ENCODE peak calls at places on chromosome 5, in six cellular contexts. O is GM13977; S is ACHN; K is germinal center; I is stimulated activated CD4-positive, alpha-beta T cell treated with anti-CD3 and anti-CD28 coated beads, Interleukin-12 subunit alpha, Interleukin-12 subunit beta, amount 100 ng/mL, for 24 hours; F is cortex of kidney. V is an unnamed sample.

GRCh38 chr5:71483355-71483754 is 27.9 kb downstream of the BDP1 start:
- DNase-seq in O (no peak), S (peak), K (no peak), I (no peak), F (no peak), V (no peak)

GRCh38 chr5:37776826-37777225 is 63.0 kb downstream of the GDNF start:
- DNase-seq in O (no peak), S (no peak), K (no peak), I (no peak), F (no peak), V (no peak)

GRCh38 chr5:2135833-2136232 is 253.1 kb upstream of the IRX4 start:
- DNase-seq in O (no peak), S (no peak), K (no peak), I (no peak), F (no peak), V (no peak)

GRCh38 chr5:148425808-148426207 is 42.0 kb downstream of the FBXO38 start:
- DNase-seq in O (no peak), S (no peak), K (no peak), I (no peak), F (no peak), V (no peak)

GRCh38 chr5:89313044-89313443 is 430.1 kb upstream of the MEF2C start:
- DNase-seq in O (no peak), S (peak), K (no peak), I (no peak), F (no peak), V (no peak)

GRCh38 chr5:143101134-143101533 is 302.4 kb downstream of the NR3C1 start:
- DNase-seq in O (peak), S (no peak), K (no peak), I (no peak), F (no peak), V (no peak)

GRCh38 chr5:179154991-179155955 is 95.1 kb downstream of the ZNF354C start:
- DNase-seq in O (no peak), S (no peak), K (no peak), I (no peak), F (no peak), V (no peak)

GRCh38 chr5:157387683-157388093 is 72.3 kb upstream of the NIPAL4 start:
- DNase-seq in O (no peak), S (peak), K (no peak), I (no peak), F (no peak), V (no peak)

GRCh38 chr5:181243020-181243520 is 636 bp downstream of the RACK1 start:
- DNase-seq in O (no peak), S (peak), K (no peak), I (no peak), F (no peak), V (no peak)

GRCh38 chr5:169970911-169971436 is 9.3 kb downstream of the INSYN2B start:
- DNase-seq in O (no peak), S (peak), K (no peak), I (no peak), F (no peak), V (no peak)

GRCh38 chr5:65828507-65828906 is 97.9 kb upstream of the ERBIN start:
- DNase-seq in O (no peak), S (no peak), K (no peak), I (no peak), F (no peak), V (no peak)

GRCh38 chr5:555058-555623 is 30.9 kb upstream of the SLC9A3 start:
- DNase-seq in O (no peak), S (no peak), K (no peak), I (no peak), F (no peak), V (no peak)

GRCh38 chr5:126808619-126809018 is 31.7 kb downstream of the LMNB1 start:
- DNase-seq in O (no peak), S (peak), K (peak), I (no peak), F (no peak), V (no peak)